ENCODE peak calls at places on chromosome 9, in four cellular contexts. M, S, V and I are unnamed samples.

GRCh38 chr9:121282309-121283071 is 14.5 kb downstream of the GSN start:
- DNase-seq in S (peak; percentile 79), M (no peak), V (no peak), I (no peak)

GRCh38 chr9:26125693-26126092 is 447.4 kb upstream of the TUSC1 start:
- DNase-seq in V (no peak), M (no peak), S (no peak), I (no peak)

GRCh38 chr9:129999123-129999510 is 43.9 kb downstream of the FNBP1 start:
- DNase-seq in V (no peak), S (no peak), M (no peak), I (no peak)

GRCh38 chr9:121684381-121685145 is 33.1 kb downstream of the DAB2IP start:
- DNase-seq in V (peak; percentile 44), M (no peak), S (peak; percentile 64), I (peak; percentile 60)

GRCh38 chr9:23941051-23941450 is 115.0 kb upstream of the ELAVL2 start:
- DNase-seq in S (no peak), M (no peak), V (no peak), I (no peak)

GRCh38 chr9:121266356-121266755 is 1.6 kb upstream of the GSN start:
- DNase-seq in S (no peak), M (no peak), V (no peak), I (no peak)

GRCh38 chr9:12178634-12179033 is 514.6 kb upstream of the TYRP1 start:
- DNase-seq in M (no peak), S (no peak), V (no peak), I (no peak)

GRCh38 chr9:91395106-91395552 is 28.5 kb downstream of the NFIL3 start:
- DNase-seq in S (no peak), V (no peak), M (no peak), I (no peak)

GRCh38 chr9:121901616-121902015 is 191.5 kb downstream of the TTLL11 start:
- DNase-seq in S (no peak), M (no peak), V (peak; percentile 36), I (no peak)

GRCh38 chr9:108913391-108913790 is 20.5 kb downstream of the ELP1 start:
- DNase-seq in V (no peak), M (no peak), S (no peak), I (no peak)

GRCh38 chr9:76107487-76107886 is 217.0 kb downstream of the PCSK5 start:
- DNase-seq in M (no peak), S (no peak), V (no peak), I (no peak)

GRCh38 chr9:5629312-5630037 is 568 bp downstream of the RIC1 start:
- DNase-seq in S (peak; percentile 77), V (peak; percentile 75), M (no peak), I (peak; percentile 38)

GRCh38 chr9:17519761-17520160 is 59.1 kb upstream of the SH3GL2 start:
- DNase-seq in M (no peak), V (no peak), S (no peak), I (no peak)

GRCh38 chr9:110994771-110995241 is 43.5 kb downstream of the LPAR1 start:
- DNase-seq in V (no peak), S (no peak), M (no peak), I (no peak)

GRCh38 chr9:131264231-131264630 is 12.1 kb downstream of the FAM78A start:
- DNase-seq in V (no peak), M (peak; percentile 6), S (no peak), I (no peak)

GRCh38 chr9:125680442-125680841 is 26.6 kb downstream of the MAPKAP1 start:
- DNase-seq in V (no peak), S (no peak), M (no peak), I (no peak)

GRCh38 chr9:87263291-87263690 is 234.4 kb upstream of the DAPK1 start:
- DNase-seq in M (no peak), S (no peak), V (no peak), I (no peak)

GRCh38 chr9:112793213-112793810 is 42.8 kb downstream of the SNX30 start:
- DNase-seq in S (peak; percentile 76), V (peak; percentile 80), M (peak; percentile 73), I (peak; percentile 72)

GRCh38 chr9:36632892-36633291 is 60.2 kb downstream of the MELK start:
- DNase-seq in V (peak; percentile 50), S (no peak), M (peak; percentile 26), I (no peak)

GRCh38 chr9:123457586-123457985 is 101.6 kb downstream of the CRB2 start:
- DNase-seq in M (no peak), V (no peak), S (no peak), I (no peak)

GRCh38 chr9:107712390-107712789 is 222.8 kb upstream of the KLF4 start:
- DNase-seq in S (no peak), M (no peak), V (no peak), I (no peak)

GRCh38 chr9:25850803-25851202 is 172.6 kb upstream of the TUSC1 start:
- DNase-seq in M (no peak), V (no peak), S (no peak), I (no peak)

GRCh38 chr9:68808481-68808880 is 103.4 kb downstream of the PIP5K1B start:
- DNase-seq in V (no peak), S (no peak), M (no peak), I (no peak)

GRCh38 chr9:127555830-127556820 is 56.0 kb upstream of the STXBP1 start:
- DNase-seq in V (no peak), M (peak; percentile 66), S (peak; percentile 82), I (no peak)

GRCh38 chr9:91044354-91044753 is 242.7 kb downstream of the SYK start:
- DNase-seq in S (no peak), M (no peak), V (no peak), I (no peak)

GRCh38 chr9:98708103-98708932 is 417 bp downstream of the GABBR2 start:
- DNase-seq in M (no peak), V (no peak), S (no peak), I (peak; percentile 29)

GRCh38 chr9:111992523-111992922 is 95.9 kb downstream of the UGCG start:
- DNase-seq in M (no peak), V (no peak), S (no peak), I (peak; percentile 38)

GRCh38 chr9:91302831-91303230 is 58.9 kb downstream of the AUH start:
- DNase-seq in M (no peak), S (no peak), V (no peak), I (no peak)

GRCh38 chr9:77896269-77897245 is 135.1 kb downstream of the GNAQ start:
- DNase-seq in V (no peak), S (no peak), M (no peak), I (no peak)

GRCh38 chr9:109640232-109641078 is 139.5 kb upstream of the PALM2AKAP2 start:
- DNase-seq in M (no peak), V (no peak), S (peak; percentile 50), I (no peak)

GRCh38 chr9:109520475-109521132 is 22.5 kb upstream of the PTPN3 start:
- DNase-seq in M (peak; percentile 41), V (peak; percentile 60), S (no peak), I (peak; percentile 79)

GRCh38 chr9:100170085-100170484 is 71.0 kb downstream of the INVS start:
- DNase-seq in S (no peak), M (no peak), V (no peak), I (no peak)

GRCh38 chr9:22030101-22030598 is 21.0 kb upstream of the CDKN2B start:
- DNase-seq in V (peak; percentile 56), S (no peak), M (no peak), I (no peak)

GRCh38 chr9:4258321-4259093 is 41.4 kb downstream of the GLIS3 start:
- DNase-seq in S (no peak), V (no peak), M (no peak), I (no peak)

GRCh38 chr9:13705356-13705755 is 425.9 kb upstream of the MPDZ start:
- DNase-seq in V (no peak), S (no peak), M (no peak), I (no peak)

GRCh38 chr9:74643303-74643933 is 146.3 kb downstream of the RORB start:
- DNase-seq in V (no peak), S (no peak), M (no peak), I (no peak)

GRCh38 chr9:74644015-74644414 is 146.9 kb downstream of the RORB start:
- DNase-seq in V (no peak), S (no peak), M (no peak), I (no peak)

GRCh38 chr9:74642376-74642775 is 145.2 kb downstream of the RORB start:
- DNase-seq in V (no peak), M (no peak), S (peak; percentile 77), I (no peak)

GRCh38 chr9:74645007-74645639 is 148.0 kb downstream of the RORB start:
- DNase-seq in S (no peak), M (no peak), V (peak; percentile 33), I (peak; percentile 7)
- TF ChIP-seq CTCF in S (peak; percentile 48), M (peak; percentile 66), V (peak; percentile 88), I (peak; percentile 19)

GRCh38 chr9:133584559-133585476 is 24.4 kb downstream of the FAM163B start:
- DNase-seq in V (peak; percentile 86), S (no peak), M (peak; percentile 58), I (no peak)
- TF ChIP-seq CTCF in V (peak; percentile 21), S (no peak), M (no peak), I (no peak)

DNA sequence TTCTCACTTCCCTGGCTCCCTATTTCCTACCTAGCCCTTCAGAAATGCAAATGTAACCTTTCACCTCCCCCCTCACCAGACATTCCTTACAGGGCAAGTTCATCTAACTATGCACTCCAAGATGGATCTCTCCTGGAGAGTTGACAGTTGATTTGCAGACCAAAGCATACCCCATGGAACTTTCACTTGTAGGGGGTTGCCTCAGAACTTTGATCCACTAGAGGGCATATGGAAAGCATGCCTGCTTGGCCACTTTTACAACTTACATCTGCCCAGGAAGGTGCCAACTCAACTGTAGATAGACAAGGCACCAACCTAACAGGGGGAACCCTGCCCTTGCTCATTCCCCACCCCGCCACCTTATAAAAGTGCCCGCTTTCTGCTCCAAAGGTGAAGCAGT is 187.8 kb downstream of the NXNL2 start:
- DNase-seq in V (peak; percentile 10), M (no peak), S (no peak), I (no peak)
- TF ChIP-seq CTCF in V (peak; percentile 62), M (peak; percentile 31), S (no peak), I (no peak)

GRCh38 chr9:104780796-104781395 is 17.0 kb downstream of the NIPSNAP3B start:
- DNase-seq in S (no peak), V (peak; percentile 54), M (no peak), I (peak; percentile 17)
- TF ChIP-seq CTCF in S (peak; percentile 39), V (peak; percentile 90), M (peak; percentile 69), I (peak; percentile 8)

GRCh38 chr9:37667706-37668672 is 17.2 kb downstream of the FRMPD1 start:
- DNase-seq in M (no peak), S (no peak), V (no peak), I (no peak)
- TF ChIP-seq CTCF in M (no peak), S (no peak), V (no peak), I (no peak)

GRCh38 chr9:80976417-80976816 is 712.9 kb downstream of the TLE1 start:
- DNase-seq in M (no peak), S (no peak), V (no peak), I (no peak)
- TF ChIP-seq CTCF in M (no peak), S (no peak), V (no peak), I (no peak)